ENCODE peak calls at places on chromosomes 6 and 20, in eight cellular contexts. One of them, this sample, is unnamed.

GRCh38 chr20:10800288-10800687 is 126.5 kb upstream of the JAG1 start:
- DNase-seq in amniotic stem cell: no peak
- DNase-seq in nephron progenitor cell: no peak
- DNase-seq in HuH-7.5: peak
- DNase-seq in NAMALWA: no peak
- DNase-seq in glutamatergic neuron: no peak
- DNase-seq in adrenal gland: no peak
- DNase-seq in HS-5: no peak
- DNase-seq in this sample: no peak

GRCh38 chr6:36232172-36232571 is 35.6 kb downstream of the BRPF3 start:
- DNase-seq in HS-5: no peak
- DNase-seq in nephron progenitor cell: no peak
- DNase-seq in amniotic stem cell: no peak
- DNase-seq in glutamatergic neuron: no peak
- DNase-seq in HuH-7.5: no peak
- DNase-seq in adrenal gland: no peak
- DNase-seq in NAMALWA: no peak
- DNase-seq in this sample: no peak

GRCh38 chr20:44897133-44897532 is 11.6 kb downstream of the YWHAB start:
- DNase-seq in HuH-7.5: no peak
- DNase-seq in amniotic stem cell: no peak
- DNase-seq in NAMALWA: no peak
- DNase-seq in adrenal gland: no peak
- DNase-seq in nephron progenitor cell: no peak
- DNase-seq in HS-5: no peak
- DNase-seq in glutamatergic neuron: no peak
- DNase-seq in this sample: no peak

GRCh38 chr6:50821431-50822077 is 2.9 kb downstream of the TFAP2B start:
- DNase-seq in glutamatergic neuron: no peak
- DNase-seq in HS-5: no peak
- DNase-seq in adrenal gland: no peak
- DNase-seq in HuH-7.5: no peak
- DNase-seq in amniotic stem cell: no peak
- DNase-seq in NAMALWA: no peak
- DNase-seq in nephron progenitor cell: no peak
- DNase-seq in this sample: no peak

GRCh38 chr6:169528755-169529154 is 173.1 kb downstream of the WDR27 start:
- DNase-seq in NAMALWA: no peak
- DNase-seq in adrenal gland: no peak
- DNase-seq in HS-5: no peak
- DNase-seq in nephron progenitor cell: no peak
- DNase-seq in amniotic stem cell: no peak
- DNase-seq in HuH-7.5: no peak
- DNase-seq in glutamatergic neuron: no peak
- DNase-seq in this sample: no peak

GRCh38 chr6:125950293-125950692 is 6.3 kb upstream of the HINT3 start:
- DNase-seq in glutamatergic neuron: no peak
- DNase-seq in amniotic stem cell: no peak
- DNase-seq in adrenal gland: no peak
- DNase-seq in HuH-7.5: no peak
- DNase-seq in nephron progenitor cell: no peak
- DNase-seq in HS-5: no peak
- DNase-seq in NAMALWA: no peak
- DNase-seq in this sample: no peak

GRCh38 chr6:160739955-160740354 is 37.9 kb downstream of the PLG start:
- DNase-seq in nephron progenitor cell: no peak
- DNase-seq in HuH-7.5: no peak
- DNase-seq in amniotic stem cell: no peak
- DNase-seq in NAMALWA: no peak
- DNase-seq in HS-5: no peak
- DNase-seq in adrenal gland: no peak
- DNase-seq in glutamatergic neuron: no peak
- DNase-seq in this sample: no peak

GRCh38 chr6:31720196-31720770 is 1.3 kb downstream of the LY6G6C start:
- DNase-seq in adrenal gland: no peak
- DNase-seq in HuH-7.5: no peak
- DNase-seq in HS-5: no peak
- DNase-seq in nephron progenitor cell: no peak
- DNase-seq in NAMALWA: no peak
- DNase-seq in glutamatergic neuron: no peak
- DNase-seq in amniotic stem cell: no peak
- DNase-seq in this sample: no peak

GRCh38 chr6:44431118-44431725 is 43.7 kb downstream of the CDC5L start:
- DNase-seq in HuH-7.5: no peak
- DNase-seq in nephron progenitor cell: peak
- DNase-seq in glutamatergic neuron: peak
- DNase-seq in HS-5: no peak
- DNase-seq in amniotic stem cell: peak
- DNase-seq in NAMALWA: peak
- DNase-seq in adrenal gland: peak
- DNase-seq in this sample: no peak

GRCh38 chr20:1171461-1172093 is 13.2 kb downstream of the TMEM74B start:
- DNase-seq in HuH-7.5: peak
- DNase-seq in glutamatergic neuron: no peak
- DNase-seq in NAMALWA: peak
- DNase-seq in nephron progenitor cell: peak
- DNase-seq in amniotic stem cell: no peak
- DNase-seq in adrenal gland: peak
- DNase-seq in HS-5: no peak
- DNase-seq in this sample: no peak

GRCh38 chr6:47288245-47289090 is 21.2 kb downstream of the TNFRSF21 start:
- DNase-seq in HuH-7.5: no peak
- DNase-seq in adrenal gland: no peak
- DNase-seq in nephron progenitor cell: peak
- DNase-seq in glutamatergic neuron: no peak
- DNase-seq in HS-5: no peak
- DNase-seq in amniotic stem cell: no peak
- DNase-seq in NAMALWA: no peak
- DNase-seq in this sample: no peak

GRCh38 chr6:136317023-136317649 is 27.5 kb upstream of the BCLAF1 start:
- DNase-seq in NAMALWA: peak
- DNase-seq in HuH-7.5: peak
- DNase-seq in nephron progenitor cell: peak
- DNase-seq in HS-5: peak
- DNase-seq in amniotic stem cell: peak
- DNase-seq in adrenal gland: peak
- DNase-seq in glutamatergic neuron: peak
- DNase-seq in this sample: peak

This sample was measured in GM12891.